ENCODE peak calls at places on chromosomes 3 and 15, in six cellular contexts. H is ovary, I is transverse colon, D is fibroblast of lung, K is brain microvascular endothelial cell, X is AG04450. Y is an unnamed sample.
A peak's percentile ranks its signal among the peaks of the same experiment; 100 is the strongest.

GRCh38 chr3:39473452-39474125 is 6.1 kb downstream of the MOBP start:
- DNase-seq in H (no peak), I (no peak), D (no peak), K (no peak), X (no peak), Y (no peak)

GRCh38 chr3:123068227-123069020 is 1.6 kb downstream of the PDIA5 start:
- DNase-seq in H (no peak), I (no peak), D (no peak), K (no peak), X (no peak), Y (no peak)

GRCh38 chr3:183844606-183845005 is 19.2 kb upstream of the MAP6D1 start:
- DNase-seq in H (no peak), I (no peak), D (peak; percentile 87), K (peak; percentile 36), X (peak; percentile 62), Y (no peak)

GRCh38 chr3:37668831-37669610 is 192.7 kb upstream of the CTDSPL start:
- DNase-seq in H (no peak), I (peak; percentile 65), D (no peak), K (no peak), X (no peak), Y (no peak)

GRCh38 chr3:66153471-66153870 is 67.3 kb upstream of the SLC25A26 start:
- DNase-seq in H (no peak), I (no peak), D (peak; percentile 37), K (no peak), X (no peak), Y (no peak)

GRCh38 chr3:9079674-9080073 is 116.4 kb upstream of the RAD18 start:
- DNase-seq in H (no peak), I (no peak), D (no peak), K (peak; percentile 7), X (no peak), Y (no peak)

GRCh38 chr3:160127308-160127707 is 97.9 kb upstream of the C3orf80 start:
- DNase-seq in H (no peak), I (no peak), D (peak; percentile 30), K (no peak), X (no peak), Y (no peak)

GRCh38 chr15:79371581-79371980 is 60.6 kb upstream of the MINAR1 start:
- DNase-seq in H (no peak), I (no peak), D (no peak), K (no peak), X (no peak), Y (no peak)

GRCh38 chr3:103685940-103686339 is 1251.1 kb downstream of the ZPLD1 start:
- DNase-seq in H (no peak), I (no peak), D (no peak), K (no peak), X (no peak), Y (no peak)

GRCh38 chr15:73931441-73931840 is 5.2 kb downstream of the LOXL1 start:
- DNase-seq in H (no peak), I (no peak), D (no peak), K (no peak), X (no peak), Y (peak; percentile 24)

GRCh38 chr3:145522179-145522578 is 638.8 kb downstream of the PLOD2 start:
- DNase-seq in H (no peak), I (no peak), D (no peak), K (no peak), X (no peak), Y (no peak)

GRCh38 chr3:37630441-37630840 is 231.2 kb upstream of the CTDSPL start:
- DNase-seq in H (no peak), I (no peak), D (no peak), K (no peak), X (no peak), Y (no peak)

GRCh38 chr3:186705882-186706780 is 11.0 kb upstream of the KNG1 start:
- DNase-seq in H (no peak), I (no peak), D (no peak), K (no peak), X (no peak), Y (no peak)

GRCh38 chr15:73387507-73388255 is 18.9 kb upstream of the HCN4 start:
- DNase-seq in H (no peak), I (no peak), D (peak; percentile 39), K (peak; percentile 21), X (no peak), Y (no peak)

GRCh38 chr3:134066539-134067310 is 37.0 kb upstream of the SLCO2A1 start:
- DNase-seq in H (no peak), I (no peak), D (no peak), K (no peak), X (no peak), Y (no peak)

GRCh38 chr15:33145447-33145846 is 49.1 kb downstream of the FMN1 start:
- DNase-seq in H (no peak), I (no peak), D (no peak), K (no peak), X (no peak), Y (no peak)

GRCh38 chr15:96363692-96364091 is 33.2 kb downstream of the NR2F2 start:
- DNase-seq in H (no peak), I (no peak), D (no peak), K (no peak), X (no peak), Y (no peak)

GRCh38 chr3:182005683-182006082 is 294.0 kb downstream of the SOX2 start:
- DNase-seq in H (no peak), I (no peak), D (peak; percentile 14), K (no peak), X (no peak), Y (no peak)

GRCh38 chr3:111803123-111803593 is 55.9 kb upstream of the PHLDB2 start:
- DNase-seq in H (peak; percentile 17), I (peak; percentile 54), D (peak; percentile 100), K (peak; percentile 95), X (peak; percentile 90), Y (peak; percentile 60)

GRCh38 chr3:190252080-190252479 is 70.2 kb downstream of the CLDN1 start:
- DNase-seq in H (no peak), I (no peak), D (peak; percentile 32), K (no peak), X (peak; percentile 50), Y (no peak)

GRCh38 chr15:35305906-35306305 is 220.8 kb upstream of the NANOGP8 start:
- DNase-seq in H (no peak), I (no peak), D (peak; percentile 96), K (peak; percentile 27), X (peak; percentile 67), Y (no peak)

GRCh38 chr15:64237677-64238076 is 74.9 kb upstream of the PPIB start:
- DNase-seq in H (no peak), I (no peak), D (no peak), K (no peak), X (no peak), Y (no peak)

GRCh38 chr3:190862209-190863118 is at the start of gene GMNC:
- DNase-seq in H (peak; percentile 53), I (peak; percentile 77), D (peak; percentile 81), K (peak; percentile 76), X (no peak), Y (peak; percentile 88)

GRCh38 chr3:88912294-88913014 is 195.0 kb upstream of the EPHA3 start:
- DNase-seq in H (no peak), I (no peak), D (no peak), K (no peak), X (no peak), Y (no peak)

DNA sequence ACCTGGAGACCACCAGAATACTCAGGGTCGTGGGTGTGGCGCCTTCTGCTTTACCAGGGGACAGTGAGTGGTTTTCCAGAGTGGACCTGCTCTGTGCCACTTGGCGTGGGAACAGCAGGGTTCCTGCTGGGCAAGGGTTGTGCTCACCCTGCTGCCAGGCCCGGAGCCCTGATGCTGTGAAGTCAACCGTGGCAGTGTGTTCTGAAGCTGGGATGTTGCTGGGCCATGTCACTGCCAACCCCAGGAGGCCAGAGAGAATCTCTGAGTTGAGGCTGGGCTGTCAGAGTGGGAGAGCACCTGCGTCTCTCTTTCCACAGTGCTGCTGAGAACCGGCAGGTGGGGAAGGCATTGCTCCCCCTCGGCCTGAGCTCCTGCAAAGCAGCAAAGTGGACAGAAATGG is 48.7 kb downstream of the FBLN2 start:
- DNase-seq in H (no peak), I (no peak), D (no peak), K (no peak), X (no peak), Y (no peak)
- H3K4me3 ChIP-seq in H (no peak overlapping the region), I (no peak overlapping the region), D (no peak overlapping the region), K (no peak overlapping the region), X (no peak overlapping the region), Y (no peak overlapping the region)

DNA sequence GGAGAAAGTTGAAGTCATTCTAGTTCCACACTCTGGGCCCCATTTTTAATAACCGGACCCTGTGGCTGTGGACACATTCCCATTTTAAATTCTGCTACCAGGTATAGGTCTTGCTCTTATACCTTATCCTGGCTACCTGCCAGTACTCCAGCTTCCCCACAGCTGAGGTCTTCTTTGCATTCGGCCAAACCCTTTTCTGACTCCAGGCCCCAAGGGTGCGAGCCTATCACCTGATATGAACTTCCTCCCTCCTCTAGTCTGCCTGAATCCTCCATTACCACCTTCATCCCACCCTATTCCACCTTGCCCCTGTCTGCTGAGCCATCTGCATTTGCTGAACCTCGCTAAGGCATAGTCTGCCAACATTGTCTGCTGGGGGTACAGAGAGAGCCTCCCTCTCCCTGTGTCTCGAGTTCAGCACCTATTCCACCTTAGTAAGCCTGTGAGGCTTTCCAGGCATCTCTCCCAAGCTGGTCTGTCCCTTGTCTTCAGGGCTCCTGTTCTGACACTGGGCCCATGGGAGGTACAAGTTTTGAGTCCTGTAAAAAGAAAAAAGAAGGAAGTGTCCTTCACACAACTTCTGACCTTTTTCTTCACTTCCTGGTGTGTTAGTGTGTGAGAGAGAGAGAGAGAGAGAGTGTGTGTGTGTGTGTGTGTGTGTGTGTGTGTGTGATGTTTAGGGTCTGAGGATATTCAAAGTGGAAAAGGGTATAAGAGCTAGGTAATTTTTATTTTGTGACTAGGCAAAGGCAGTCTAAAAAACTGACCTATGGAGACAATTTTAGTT is 27.0 kb downstream of the PDE8A start:
- DNase-seq in H (no peak), I (no peak), D (no peak), K (no peak), X (no peak), Y (no peak)
- H3K27ac ChIP-seq in H (peak overlapping the region; percentile 55), I (peak overlapping the region; percentile 84), D (no peak overlapping the region), K (no peak overlapping the region), X (no peak overlapping the region), Y (peak overlapping the region; percentile 8)

DNA sequence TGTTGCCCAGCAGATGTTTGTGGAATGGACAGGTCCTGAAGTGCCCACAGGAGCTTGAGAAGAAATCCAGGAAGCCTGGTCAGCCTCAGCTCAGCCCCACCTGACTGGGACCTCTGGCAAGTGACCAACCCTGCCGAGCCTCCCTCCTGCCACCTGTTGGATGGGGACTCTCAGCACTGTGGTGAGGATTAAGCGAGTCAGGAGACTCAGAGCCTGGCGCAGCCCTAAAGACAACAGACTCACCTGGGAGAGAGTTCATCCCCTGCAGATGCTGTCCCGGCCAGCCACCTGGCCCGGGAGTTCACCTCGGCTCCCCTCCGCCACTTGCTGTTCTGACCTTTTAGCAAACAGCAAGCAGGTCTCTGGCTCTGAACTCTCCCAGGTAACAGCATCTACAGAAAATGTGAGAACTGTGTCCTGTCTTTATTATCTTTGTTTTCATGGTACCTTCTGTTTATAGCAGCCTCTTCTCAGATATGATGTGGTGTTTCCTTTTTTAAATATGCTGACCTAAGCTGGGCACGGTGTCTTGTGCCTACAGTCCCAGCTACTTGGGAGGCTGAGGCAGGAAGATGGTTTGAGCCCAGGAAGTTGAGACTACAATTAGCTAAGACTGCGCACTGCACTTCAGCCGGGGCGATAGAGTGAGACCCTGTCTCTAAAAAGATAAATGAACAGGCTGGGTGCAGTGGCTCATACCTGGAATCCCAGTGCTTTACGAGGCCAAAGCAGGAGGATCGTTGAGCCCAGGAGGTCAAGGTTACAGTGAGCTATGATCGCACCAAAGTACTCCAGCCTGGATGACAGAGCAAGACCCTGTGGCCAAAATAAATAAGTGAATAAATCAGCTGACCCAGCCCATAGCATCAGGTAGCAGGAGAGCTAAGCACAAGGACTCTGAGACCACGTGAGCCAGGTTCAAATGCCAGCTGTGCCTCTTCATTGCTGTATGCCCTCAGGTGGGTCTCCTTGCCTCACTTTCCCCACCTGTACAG is 32.4 kb upstream of the SLC6A6 start:
- DNase-seq in H (no peak), I (peak; percentile 76), D (no peak), K (no peak), X (no peak), Y (peak; percentile 69)
- TF ChIP-seq CTCF in H (no peak), I (no peak), D (no peak), K (peak; percentile 2), X (no peak), Y (peak; percentile 13)

GRCh38 chr3:49902511-49903345 is 945 bp downstream of the MST1R start:
- DNase-seq in H (no peak), I (no peak), D (no peak), K (no peak), X (no peak), Y (no peak)
- H3K4me3 ChIP-seq in H (no peak overlapping the region), I (peak overlapping the region; percentile 42), D (no peak overlapping the region), K (no peak overlapping the region), X (no peak overlapping the region), Y (peak overlapping the region; percentile 63)

Y was measured in lower lobe of right lung.